ENCODE peak calls at places on chromosomes 1 and 21, in four cellular contexts. P is progenitor cell of endocrine pancreas, C is astrocyte of the spinal cord, Z is lower lobe of right lung. E is an unnamed sample.

GRCh38 chr21:26961704-26962103 is 5.2 kb downstream of the ADAMTS5 start:
- DNase-seq in P (no peak), C (no peak), Z (no peak), E (no peak)

GRCh38 chr1:222105393-222105737 is 363.5 kb upstream of the DUSP10 start:
- DNase-seq in P (no peak), C (no peak), Z (no peak), E (no peak)

GRCh38 chr1:82073659-82074058 is 272.9 kb downstream of the ADGRL2 start:
- DNase-seq in P (no peak), C (no peak), Z (no peak), E (no peak)

GRCh38 chr1:109025691-109026090 is 16.2 kb downstream of the WDR47 start:
- DNase-seq in P (no peak), C (no peak), Z (no peak), E (no peak)

GRCh38 chr1:203304391-203304918 is 864 bp upstream of the BTG2 start:
- DNase-seq in P (no peak), C (no peak), Z (no peak), E (no peak)

GRCh38 chr1:1764876-1765478 is 13.3 kb downstream of the NADK start:
- DNase-seq in P (no peak), C (no peak), Z (peak; percentile 62), E (no peak)

GRCh38 chr1:245232936-245233335 is 78.2 kb downstream of the KIF26B start:
- DNase-seq in P (no peak), C (no peak), Z (no peak), E (no peak)

GRCh38 chr1:225447649-225448048 is 19.8 kb upstream of the LBR start:
- DNase-seq in P (no peak), C (peak; percentile 53), Z (no peak), E (no peak)

GRCh38 chr1:230421485-230421884 is 4.6 kb downstream of the PGBD5 start:
- DNase-seq in P (no peak), C (no peak), Z (no peak), E (no peak)

GRCh38 chr1:198922638-198923430 is 284.0 kb downstream of the PTPRC start:
- DNase-seq in P (no peak), C (no peak), Z (no peak), E (no peak)

GRCh38 chr1:975896-976683 is 5.8 kb downstream of the PERM1 start:
- DNase-seq in P (peak; percentile 65), C (peak; percentile 73), Z (peak; percentile 79), E (peak; percentile 61)

GRCh38 chr21:15138475-15138874 is 73.7 kb upstream of the NRIP1 start:
- DNase-seq in P (no peak), C (no peak), Z (no peak), E (no peak)

GRCh38 chr1:27100797-27101491 is 54.0 kb downstream of the SLC9A1 start:
- DNase-seq in P (no peak), C (no peak), Z (no peak), E (no peak)

GRCh38 chr21:45102391-45102932 is 28.1 kb downstream of the ADARB1 start:
- DNase-seq in P (no peak), C (no peak), Z (no peak), E (no peak)
- TF ChIP-seq CTCF in P (no peak), C (no peak), Z (peak; percentile 46), E (no peak)

GRCh38 chr1:15579683-15580047 is 5.2 kb downstream of the AGMAT start:
- DNase-seq in P (no peak), C (no peak), Z (no peak), E (no peak)

GRCh38 chr1:15583016-15583706 is 1.7 kb downstream of the AGMAT start:
- DNase-seq in P (no peak), C (no peak), Z (no peak), E (no peak)

GRCh38 chr1:15578921-15579682 is 5.7 kb downstream of the AGMAT start:
- DNase-seq in P (no peak), C (no peak), Z (no peak), E (no peak)

GRCh38 chr1:15584489-15585363 is at the start of gene AGMAT:
- DNase-seq in P (peak; percentile 52), C (no peak), Z (peak; percentile 50), E (peak; percentile 35)
- TF ChIP-seq CTCF in P (peak; percentile 67), C (peak; percentile 50), Z (peak; percentile 21), E (peak; percentile 31)

DNA sequence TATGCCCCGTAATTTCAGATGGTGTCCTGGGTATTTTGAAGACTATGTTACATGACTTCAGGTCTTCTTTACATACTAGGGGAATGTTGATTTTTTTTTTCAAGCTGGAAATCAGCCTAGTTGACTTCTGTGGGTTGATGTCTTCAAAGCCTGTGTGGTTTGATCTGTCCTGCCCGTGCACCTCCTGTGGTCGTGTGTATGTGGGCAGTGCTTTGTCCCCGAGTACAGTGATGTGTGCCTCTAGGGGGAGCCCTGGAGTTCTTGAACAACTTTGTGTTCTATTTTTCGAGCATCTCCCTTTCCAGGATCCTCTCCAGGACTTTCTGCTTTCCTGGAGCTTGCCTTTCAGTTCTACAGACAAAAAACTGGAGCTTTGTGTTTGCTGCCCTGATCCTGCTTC is 28.9 kb downstream of the OBSCN start:
- DNase-seq in P (no peak), C (no peak), Z (no peak), E (no peak)
- TF ChIP-seq CTCF in P (peak; percentile 57), C (peak; percentile 42), Z (peak; percentile 55), E (peak; percentile 12)

DNA sequence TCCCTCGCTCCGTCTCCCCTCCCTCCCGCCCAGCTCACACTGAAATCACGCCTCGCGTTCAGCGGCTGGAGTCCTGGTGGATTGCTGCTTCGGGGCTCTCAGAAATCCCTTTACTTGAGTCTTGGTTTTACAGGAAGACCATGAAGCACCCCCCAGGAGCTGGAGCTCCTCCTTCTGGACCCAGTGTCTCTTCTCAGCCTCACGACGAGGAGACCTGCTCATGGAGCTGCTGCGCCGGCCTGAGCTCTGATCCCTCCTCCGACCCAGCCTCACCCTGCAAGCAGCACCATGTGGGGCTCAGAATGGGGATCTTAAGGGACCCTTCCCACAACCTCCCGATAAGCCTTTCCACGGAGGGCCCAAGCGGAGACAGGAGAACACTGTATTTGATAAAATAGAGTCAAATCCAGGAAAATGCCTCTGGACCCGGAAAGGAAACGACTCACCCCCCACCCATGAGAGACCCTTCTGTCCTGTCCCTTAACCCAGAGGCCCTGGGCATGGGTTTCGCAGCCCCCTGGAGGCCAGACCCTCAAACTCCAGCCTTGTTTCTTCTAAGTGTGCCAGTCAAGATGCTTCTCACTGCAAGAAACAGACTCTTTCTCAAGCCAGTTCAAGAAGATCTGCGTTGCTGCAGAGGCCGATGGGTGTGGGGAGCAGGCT is 26.0 kb downstream of the PDE9A start:
- DNase-seq in P (no peak), C (no peak), Z (no peak), E (no peak)
- TF ChIP-seq CTCF in P (peak; percentile 21), C (no peak), Z (no peak), E (no peak)

GRCh38 chr1:87598429-87598828 is 269.7 kb downstream of the LMO4 start:
- DNase-seq in P (no peak), C (no peak), Z (no peak), E (no peak)
- TF ChIP-seq CTCF in P (peak; percentile 16), C (no peak), Z (no peak), E (no peak)

GRCh38 chr1:91617242-91617837 is 116.7 kb downstream of the CDC7 start:
- DNase-seq in P (peak; percentile 33), C (peak; percentile 32), Z (peak; percentile 55), E (no peak)
- TF ChIP-seq CTCF in P (peak; percentile 54), C (peak; percentile 25), Z (peak; percentile 24), E (no peak)

GRCh38 chr1:215794151-215794550 is 227.0 kb downstream of the KCTD3 start:
- DNase-seq in P (no peak), C (no peak), Z (no peak), E (no peak)

GRCh38 chr1:215797859-215798258 is 230.8 kb downstream of the KCTD3 start:
- DNase-seq in P (no peak), C (no peak), Z (no peak), E (no peak)

GRCh38 chr1:215789981-215790380 is 222.9 kb downstream of the KCTD3 start:
- DNase-seq in P (no peak), C (no peak), Z (no peak), E (no peak)

DNA sequence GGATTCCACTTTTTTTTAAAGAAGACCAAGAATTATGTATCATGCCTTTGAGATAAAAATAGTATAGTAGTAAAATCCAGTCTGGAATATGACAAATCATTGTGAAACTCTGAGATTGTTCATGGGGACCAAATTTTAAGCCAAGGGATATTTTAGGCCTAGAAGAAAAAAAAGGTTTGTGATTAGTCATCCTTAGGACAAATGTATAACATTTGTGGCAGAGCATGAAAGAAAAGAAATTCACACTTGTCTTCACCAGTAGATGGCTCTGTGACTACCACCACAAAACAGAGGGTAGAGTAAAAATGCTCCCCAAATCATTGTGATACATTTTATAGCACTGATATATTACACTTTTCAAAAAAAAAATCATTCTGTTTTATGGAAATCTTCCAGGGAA is 226.1 kb downstream of the KCTD3 start:
- DNase-seq in P (no peak), C (peak; percentile 51), Z (no peak), E (no peak)
- TF ChIP-seq CTCF in P (peak; percentile 43), C (peak; percentile 46), Z (no peak), E (no peak)